ENCODE peak calls at places on chromosomes 4 and X, in four cellular contexts. F is astrocyte, N is neural progenitor cell, E is gastrocnemius medialis. P is an unnamed sample.

GRCh38 chr4:2796261-2797187 is 3.6 kb downstream of the SH3BP2 start:
- DNase-seq in F (peak; percentile 46), N (peak; percentile 31), E (no peak), P (peak; percentile 35)

GRCh38 chr4:74120086-74120485 is 21.1 kb upstream of the CXCL2 start:
- DNase-seq in F (no peak), N (no peak), E (no peak), P (no peak)

GRCh38 chrX:153526040-153526439 is 8.6 kb downstream of the ATP2B3 start:
- DNase-seq in F (no peak), N (no peak), E (no peak), P (no peak)

GRCh38 chrX:10015711-10016515 is 48.8 kb downstream of the CLDN34 start:
- DNase-seq in F (no peak), N (peak; percentile 65), E (no peak), P (no peak)

GRCh38 chr4:125315571-125316390 is 1.0 kb downstream of the FAT4 start:
- DNase-seq in F (peak; percentile 38), N (peak; percentile 90), E (peak; percentile 4), P (no peak)

GRCh38 chr4:148065069-148065468 is 333.2 kb downstream of the ARHGAP10 start:
- DNase-seq in F (peak; percentile 80), N (no peak), E (no peak), P (peak; percentile 46)

GRCh38 chr4:59380841-59381366 is 1819.2 kb upstream of the ADGRL3 start:
- DNase-seq in F (no peak), N (no peak), E (no peak), P (no peak)

GRCh38 chr4:163694385-163694784 is 199.9 kb downstream of the TMA16 start:
- DNase-seq in F (peak; percentile 88), N (no peak), E (no peak), P (no peak)

GRCh38 chrX:32877592-32877991 is 333.8 kb downstream of the DMD start:
- DNase-seq in F (peak; percentile 0), N (no peak), E (no peak), P (no peak)

GRCh38 chr4:173252024-173252935 is 81.9 kb downstream of the HMGB2 start:
- DNase-seq in F (peak; percentile 100), N (peak; percentile 42), E (peak; percentile 81), P (peak; percentile 89)

GRCh38 chrX:66163849-66164401 is at the start of gene HEPH:
- DNase-seq in F (peak; percentile 33), N (peak; percentile 65), E (no peak), P (no peak)

GRCh38 chrX:35101901-35102300 is 159.3 kb downstream of the FAM47B start:
- DNase-seq in F (no peak), N (no peak), E (no peak), P (no peak)

GRCh38 chr4:159042097-159042605 is 60.7 kb upstream of the RAPGEF2 start:
- DNase-seq in F (no peak), N (no peak), E (no peak), P (no peak)

GRCh38 chrX:141832247-141832646 is 5.9 kb upstream of the MAGEC3 start:
- DNase-seq in F (no peak), N (no peak), E (no peak), P (no peak)

GRCh38 chr4:87011340-87012034 is 76.7 kb downstream of the AFF1 start:
- DNase-seq in F (peak; percentile 90), N (no peak), E (no peak), P (peak; percentile 83)

GRCh38 chr4:56783986-56784385 is 37.5 kb downstream of the SPINK2 start:
- DNase-seq in F (peak; percentile 49), N (no peak), E (no peak), P (no peak)

GRCh38 chr4:4865705-4866123 is 6.2 kb downstream of the MSX1 start:
- DNase-seq in F (no peak), N (peak; percentile 56), E (no peak), P (no peak)

GRCh38 chr4:1813915-1814314 is 20.8 kb downstream of the FGFR3 start:
- DNase-seq in F (no peak), N (no peak), E (no peak), P (no peak)

GRCh38 chr4:140755811-140756291 is 334 bp downstream of the TBC1D9 start:
- DNase-seq in F (peak; percentile 48), N (peak; percentile 78), E (no peak), P (no peak)

GRCh38 chr4:8347660-8348059 is 78.1 kb downstream of the HTRA3 start:
- DNase-seq in F (no peak), N (no peak), E (no peak), P (no peak)

GRCh38 chr4:165331316-165331715 is 3.8 kb downstream of the MSMO1 start:
- DNase-seq in F (no peak), N (no peak), E (no peak), P (no peak)

DNA sequence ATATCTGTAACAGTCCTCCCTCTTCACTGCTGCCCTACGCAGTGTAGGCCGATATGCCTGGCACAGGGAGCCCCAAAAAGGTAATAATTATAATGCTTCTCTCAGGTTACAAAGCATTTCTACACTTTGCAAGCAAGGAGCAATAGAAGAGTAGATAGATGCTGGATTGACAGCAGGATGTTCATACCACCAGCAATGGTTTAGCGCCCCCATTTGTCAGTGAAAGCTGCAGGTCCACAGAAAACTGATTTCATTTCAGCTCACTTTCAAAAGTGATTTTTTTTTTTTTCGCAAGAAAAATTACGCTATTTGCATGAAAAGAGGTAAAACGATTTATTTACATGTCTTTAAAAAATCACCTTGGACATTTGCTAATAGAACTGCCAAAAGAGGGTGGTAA is 34.5 kb downstream of the HPF1 start:
- DNase-seq in F (no peak), N (peak; percentile 33), E (no peak), P (no peak)
- TF ChIP-seq CTCF in F (peak; percentile 13), N (peak; percentile 51), E (no peak), P (peak; percentile 37)

DNA sequence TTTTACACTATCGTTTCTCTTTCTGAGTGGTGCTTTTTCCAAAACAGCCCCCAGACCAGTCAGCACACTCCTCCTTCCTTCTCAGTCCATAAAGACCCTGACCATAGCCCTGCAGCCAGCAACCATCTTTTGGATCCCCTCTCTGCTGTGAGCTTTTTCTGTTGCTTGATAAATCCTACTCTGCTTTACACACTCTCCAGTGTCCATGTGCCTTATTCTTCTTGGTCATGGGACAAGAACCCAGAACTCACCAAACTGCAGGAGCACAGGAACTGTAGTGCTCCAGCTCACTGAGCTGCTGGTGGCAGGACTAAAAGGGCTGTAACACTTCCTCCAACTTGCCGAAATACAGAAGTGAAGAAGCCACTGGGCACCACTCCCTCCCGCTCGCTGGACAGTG is 32.5 kb downstream of the COX18 start:
- DNase-seq in F (no peak), N (no peak), E (no peak), P (no peak)
- H3K4me3 ChIP-seq in F (no peak overlapping the region), N (no peak overlapping the region), E (no peak overlapping the region), P (no peak overlapping the region)

GRCh38 chr4:184118516-184118915 is 99.2 kb downstream of the ENPP6 start:
- DNase-seq in F (no peak), N (no peak), E (no peak), P (no peak)

GRCh38 chr4:184120549-184121127 is 97.0 kb downstream of the ENPP6 start:
- DNase-seq in F (no peak), N (no peak), E (no peak), P (no peak)

GRCh38 chr4:184114431-184114830 is 103.2 kb downstream of the ENPP6 start:
- DNase-seq in F (no peak), N (no peak), E (no peak), P (no peak)

GRCh38 chr4:184115399-184115798 is 102.3 kb downstream of the ENPP6 start:
- DNase-seq in F (no peak), N (no peak), E (no peak), P (no peak)

DNA sequence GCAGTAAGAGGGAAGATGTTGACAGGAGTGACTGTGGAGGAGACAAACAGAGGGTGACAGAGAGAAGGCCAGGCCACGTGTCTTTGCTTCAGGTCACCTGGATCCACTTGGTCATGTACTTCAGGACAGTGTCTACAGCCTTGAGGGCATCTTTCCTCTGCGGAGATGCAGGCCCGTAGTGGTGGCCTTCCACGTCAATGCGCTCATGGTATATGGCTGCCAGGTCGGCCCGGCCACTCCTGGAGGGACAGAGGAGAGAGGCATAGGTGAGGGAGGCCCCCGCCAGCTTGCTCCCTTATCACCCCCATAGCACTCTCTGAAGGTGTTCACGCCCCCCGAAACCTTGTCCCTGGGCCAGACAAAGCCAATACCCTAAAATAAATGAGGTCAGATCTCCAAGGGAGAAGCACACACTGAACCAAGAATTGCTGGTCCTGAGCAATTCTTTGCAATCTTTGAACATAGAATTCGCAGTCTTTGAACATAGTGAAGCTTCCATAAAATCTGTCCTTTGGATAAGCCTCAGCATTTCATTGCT is 99.9 kb downstream of the ENPP6 start:
- DNase-seq in F (no peak), N (no peak), E (no peak), P (no peak)
- TF ChIP-seq CTCF in F (no peak), N (no peak), E (no peak), P (no peak)

GRCh38 chr4:128130621-128131020 is 69.5 kb downstream of the LARP1B start:
- DNase-seq in F (peak; percentile 54), N (no peak), E (no peak), P (no peak)
- H3K4me3 ChIP-seq in F (no peak overlapping the region), N (no peak overlapping the region), E (no peak overlapping the region), P (no peak overlapping the region)

DNA sequence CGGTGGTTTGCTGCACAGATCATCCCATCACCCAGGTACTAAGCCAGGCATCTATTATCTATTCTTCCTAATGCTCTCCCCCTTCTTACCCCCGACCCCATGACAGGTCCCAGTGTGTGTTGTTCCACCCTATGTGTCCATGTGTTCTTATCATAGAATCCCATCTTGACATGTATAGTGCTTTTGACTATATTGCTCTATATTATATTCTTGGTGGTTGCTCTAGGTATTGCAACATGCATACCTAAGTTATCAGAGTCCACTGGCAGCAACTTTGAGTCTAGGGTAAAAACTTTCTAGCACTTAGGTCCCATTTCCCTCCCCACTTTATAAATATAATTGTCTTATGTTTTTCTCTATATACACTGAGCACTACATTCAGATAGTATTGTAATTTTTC is 170.3 kb downstream of the TBX22 start:
- DNase-seq in F (no peak), N (no peak), E (no peak), P (no peak)
- TF ChIP-seq CTCF in F (no peak), N (no peak), E (no peak), P (no peak)

P was measured in retinal pigment epithelial cell.